ENCODE peak calls at places on chromosomes 6 and 20, in four cellular contexts. W, M, P and T are unnamed samples.

GRCh38 chr6:33088258-33088930 is 12.6 kb downstream of the HLA-DPB1 start:
- DNase-seq in M (no peak), P (no peak), W (no peak), T (no peak)

GRCh38 chr6:157155838-157156237 is 167.5 kb downstream of the TMEM242 start:
- DNase-seq in W (no peak), P (no peak), M (no peak), T (no peak)

GRCh38 chr6:118669561-118669960 is 18.2 kb upstream of the CEP85L start:
- DNase-seq in M (no peak), P (no peak), W (no peak), T (no peak)

GRCh38 chr6:26221186-26221585 is 134.0 kb downstream of the HFE start:
- DNase-seq in M (no peak), W (no peak), P (no peak), T (no peak)

GRCh38 chr6:169165031-169165430 is 88.6 kb downstream of the THBS2 start:
- DNase-seq in W (no peak), M (no peak), P (no peak), T (no peak)

GRCh38 chr20:47985092-47985850 is 200.0 kb upstream of the SULF2 start:
- DNase-seq in W (peak), M (peak), P (no peak), T (no peak)

GRCh38 chr6:121222656-121223055 is 111.6 kb downstream of the TBC1D32 start:
- DNase-seq in P (no peak), M (peak), W (no peak), T (no peak)

GRCh38 chr6:4883298-4883697 is 107.1 kb downstream of the CDYL start:
- DNase-seq in P (no peak), M (no peak), W (no peak), T (no peak)

GRCh38 chr6:33172307-33173227 is 19.7 kb downstream of the COL11A2 start:
- DNase-seq in M (peak), W (peak), P (peak), T (no peak)

GRCh38 chr6:100381111-100381510 is 83.6 kb downstream of the SIM1 start:
- DNase-seq in P (no peak), W (no peak), M (no peak), T (no peak)

GRCh38 chr6:135087403-135087802 is 32.8 kb upstream of the HBS1L start:
- DNase-seq in M (peak), W (peak), P (peak), T (no peak)

GRCh38 chr6:125316621-125317020 is 14.9 kb upstream of the HDDC2 start:
- DNase-seq in M (no peak), W (no peak), P (no peak), T (no peak)

GRCh38 chr6:3743541-3743940 is 8.0 kb downstream of the PXDC1 start:
- DNase-seq in M (no peak), W (no peak), P (no peak), T (no peak)

GRCh38 chr6:3742426-3743344 is 8.8 kb downstream of the PXDC1 start:
- DNase-seq in P (peak), W (peak), M (peak), T (no peak)

GRCh38 chr6:3740551-3741476 is 10.7 kb downstream of the PXDC1 start:
- DNase-seq in P (no peak), M (no peak), W (no peak), T (no peak)

GRCh38 chr6:3741477-3741871 is 10.0 kb downstream of the PXDC1 start:
- DNase-seq in W (no peak), P (no peak), M (no peak), T (no peak)

GRCh38 chr6:3742076-3742425 is 9.5 kb downstream of the PXDC1 start:
- DNase-seq in P (no peak), M (no peak), W (no peak), T (no peak)
- TF ChIP-seq TARDBP in P (no peak), M (no peak), W (no peak), T (no peak)

GRCh38 chr6:52995913-52996685 is 1.0 kb upstream of the GSTA4 start:
- DNase-seq in P (peak), W (peak), M (peak), T (peak)

GRCh38 chr6:52992980-52993379 is 2.1 kb downstream of the GSTA4 start:
- DNase-seq in P (no peak), M (no peak), W (no peak), T (no peak)

GRCh38 chr6:52994031-52994788 is 874 bp downstream of the GSTA4 start:
- DNase-seq in P (peak), M (peak), W (peak), T (no peak)

GRCh38 chr6:52993461-52993860 is 1.6 kb downstream of the GSTA4 start:
- DNase-seq in W (no peak), P (no peak), M (no peak), T (no peak)

DNA sequence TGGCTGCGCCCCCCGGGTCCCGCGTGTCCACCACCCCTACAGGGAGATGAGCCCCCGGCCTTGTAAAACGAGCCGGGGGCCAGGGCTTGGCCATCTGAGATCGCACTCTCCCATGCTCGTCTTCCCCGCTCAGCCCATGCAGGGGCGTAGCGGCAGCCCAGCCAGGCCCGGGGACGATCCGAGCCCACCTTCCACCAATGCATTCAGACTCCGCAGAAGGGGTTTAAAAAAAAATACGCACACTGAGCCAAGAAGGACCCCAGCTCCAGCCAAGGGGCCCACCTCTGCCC is 350 bp downstream of the GSTA4 start:
- DNase-seq in P (no peak), W (peak), M (peak), T (no peak)
- TF ChIP-seq TARDBP in P (no peak), W (no peak), M (no peak), T (no peak)

GRCh38 chr6:70705772-70706171 is 38.1 kb downstream of the SMAP1 start:
- DNase-seq in P (no peak), W (no peak), M (no peak), T (no peak)
- TF ChIP-seq TARDBP in P (no peak), W (no peak), M (no peak), T (no peak)

GRCh38 chr6:83413068-83413467 is 17.8 kb downstream of the ME1 start:
- DNase-seq in M (no peak), W (no peak), P (no peak), T (no peak)

GRCh38 chr6:83417880-83418663 is 12.8 kb downstream of the ME1 start:
- DNase-seq in P (peak), M (peak), W (peak), T (no peak)
- TF ChIP-seq TARDBP in P (no peak), M (no peak), W (no peak), T (no peak)

GRCh38 chr6:159451051-159451450 is 242.0 kb downstream of the SOD2 start:
- DNase-seq in P (no peak), W (no peak), M (no peak), T (no peak)
- TF ChIP-seq TARDBP in P (no peak), W (no peak), M (no peak), T (no peak)